ENCODE peak calls at places on chromosomes 5 and 9, in ten cellular contexts. K is GM12878; Y is HCT116; C is Panc1; G is psoas muscle; F is CD8-positive, alpha-beta T cell; W is HepG2; S is aorta; I is lung; L is pancreas. M is an unnamed sample.

GRCh38 chr9:78003730-78004129 is 27.9 kb downstream of the GNAQ start:
- ATAC-seq in I (no peak), G (no peak), S (no peak), F (no peak), L (peak; percentile 23), K (no peak), Y (no peak), C (no peak), W (no peak), M (no peak)

GRCh38 chr5:20678814-20679298 is 690.9 kb upstream of the CDH18 start:
- ATAC-seq in G (no peak), W (no peak), Y (no peak), F (no peak), S (no peak), I (no peak), K (no peak), L (peak; percentile 45), C (no peak), M (no peak)

GRCh38 chr5:1652873-1653707 is 129.3 kb upstream of the LPCAT1 start:
- ATAC-seq in S (no peak), I (no peak), Y (no peak), G (peak; percentile 66), K (peak; percentile 63), C (peak; percentile 49), L (peak; percentile 59), F (peak; percentile 37), W (peak; percentile 49), M (no peak)

GRCh38 chr5:132210944-132211343 is 16.7 kb downstream of the P4HA2 start:
- ATAC-seq in W (no peak), K (no peak), Y (no peak), G (no peak), I (no peak), L (no peak), S (no peak), F (no peak), C (no peak), M (no peak)

GRCh38 chr5:39780341-39780740 is 355.6 kb upstream of the DAB2 start:
- ATAC-seq in C (no peak), I (no peak), G (no peak), K (no peak), W (no peak), S (no peak), L (no peak), Y (no peak), F (no peak), M (no peak)

GRCh38 chr5:97388794-97389193 is 205.7 kb upstream of the RIOK2 start:
- ATAC-seq in C (peak; percentile 56), F (no peak), K (no peak), S (no peak), I (no peak), G (no peak), L (no peak), W (no peak), Y (no peak), M (no peak)

GRCh38 chr5:117623042-117623815 is 1048.6 kb upstream of the SEMA6A start:
- ATAC-seq in C (no peak), F (no peak), S (no peak), I (no peak), W (no peak), K (no peak), L (no peak), Y (no peak), G (no peak), M (peak; percentile 48)

GRCh38 chr9:93041108-93041802 is 17.2 kb upstream of the SUSD3 start:
- ATAC-seq in F (no peak), C (no peak), L (no peak), G (no peak), W (no peak), I (no peak), Y (peak; percentile 90), K (peak; percentile 48), S (no peak), M (no peak)

GRCh38 chr5:135253601-135254165 is 145.3 kb downstream of the MACROH2A1 start:
- ATAC-seq in K (no peak), I (no peak), G (peak; percentile 40), W (no peak), S (no peak), F (no peak), L (no peak), C (no peak), Y (no peak), M (no peak)

GRCh38 chr5:33921005-33921404 is 15.2 kb upstream of the RXFP3 start:
- ATAC-seq in W (peak; percentile 62), K (no peak), G (no peak), F (no peak), I (no peak), L (no peak), C (no peak), Y (no peak), S (no peak), M (no peak)

GRCh38 chr5:154486427-154486866 is 8.4 kb upstream of the HAND1 start:
- ATAC-seq in K (no peak), L (no peak), F (no peak), Y (no peak), C (no peak), G (no peak), I (no peak), S (no peak), W (no peak), M (no peak)

GRCh38 chr5:172598251-172599203 is 42.5 kb upstream of the NEURL1B start:
- ATAC-seq in C (no peak), K (no peak), S (no peak), Y (no peak), G (no peak), L (no peak), W (no peak), I (no peak), F (no peak), M (no peak)

DNA sequence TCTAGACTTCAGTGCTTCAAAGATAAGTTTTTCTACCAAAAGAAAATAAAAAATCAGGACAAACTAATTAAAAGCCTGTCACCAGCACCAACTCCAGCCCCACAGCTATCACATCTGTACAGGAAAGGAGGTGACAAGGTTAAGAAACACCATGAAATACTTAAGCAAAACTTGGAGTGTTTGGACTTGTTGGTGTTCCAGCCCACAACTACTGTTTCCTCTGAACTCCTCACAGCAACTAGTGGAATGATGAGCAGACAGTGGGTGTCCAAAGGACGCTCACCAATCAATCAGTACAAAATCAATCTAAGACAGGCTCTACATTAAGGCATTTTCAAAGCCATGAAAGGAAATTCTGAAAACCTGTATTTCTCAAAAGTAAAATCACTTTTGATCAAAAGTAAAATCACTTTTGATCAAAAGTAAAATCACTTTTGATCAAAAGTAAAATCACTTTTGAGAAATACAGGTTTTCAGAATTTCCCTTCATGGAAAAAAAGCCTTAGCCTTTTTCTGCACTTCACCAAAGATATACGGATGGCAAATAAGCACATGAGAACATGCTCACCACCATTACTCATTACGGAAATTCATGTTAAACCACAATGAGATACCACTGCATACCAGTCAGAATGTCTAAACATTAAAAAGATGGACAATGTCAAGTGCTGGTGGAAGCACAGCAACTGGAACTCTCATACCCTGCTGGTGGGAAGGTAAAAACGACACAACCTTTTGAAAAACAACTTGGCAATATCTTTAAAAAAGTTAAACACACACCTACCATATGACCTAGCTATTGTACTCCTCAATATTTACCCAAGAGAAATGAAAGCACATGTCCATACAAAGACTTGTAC is 79.7 kb downstream of the MED27 start:
- ATAC-seq in S (no peak), I (no peak), L (no peak), K (peak; percentile 75), C (no peak), F (no peak), G (no peak), Y (no peak), W (no peak), M (no peak)
- H3K27ac ChIP-seq in S (no peak overlapping the region), I (no peak overlapping the region), L (no peak overlapping the region), K (no peak overlapping the region), C (no peak overlapping the region), F (no peak overlapping the region), G (no peak overlapping the region), Y (no peak overlapping the region), W (no peak overlapping the region), M (no peak overlapping the region)

GRCh38 chr5:81420039-81420667 is 26.2 kb upstream of the ACOT12 start:
- ATAC-seq in S (no peak), W (no peak), Y (peak; percentile 92), G (no peak), F (no peak), L (peak; percentile 46), C (peak; percentile 93), K (no peak), I (no peak), M (no peak)
- H3K27ac ChIP-seq in S (no peak overlapping the region), W (no peak overlapping the region), Y (no peak overlapping the region), G (no peak overlapping the region), F (no peak overlapping the region), L (no peak overlapping the region), C (peak overlapping the region; percentile 82), K (no peak overlapping the region), I (no peak overlapping the region), M (no peak overlapping the region)

GRCh38 chr9:109448223-109448622 is 49.9 kb downstream of the PTPN3 start:
- ATAC-seq in G (no peak), I (no peak), C (no peak), Y (no peak), L (no peak), S (no peak), F (no peak), W (no peak), K (no peak), M (no peak)

GRCh38 chr9:109451311-109452025 is 46.6 kb downstream of the PTPN3 start:
- ATAC-seq in S (no peak), Y (peak; percentile 75), C (no peak), K (peak; percentile 32), I (no peak), G (peak; percentile 26), L (no peak), W (peak; percentile 90), F (no peak), M (no peak)

GRCh38 chr9:109449036-109449798 is 48.9 kb downstream of the PTPN3 start:
- ATAC-seq in G (peak; percentile 82), S (no peak), I (no peak), F (no peak), C (no peak), K (no peak), W (no peak), Y (no peak), L (no peak), M (no peak)

GRCh38 chr9:109452761-109453160 is 45.3 kb downstream of the PTPN3 start:
- ATAC-seq in S (no peak), G (peak; percentile 88), C (peak; percentile 52), W (no peak), L (no peak), I (no peak), F (no peak), Y (no peak), K (no peak), M (no peak)

DNA sequence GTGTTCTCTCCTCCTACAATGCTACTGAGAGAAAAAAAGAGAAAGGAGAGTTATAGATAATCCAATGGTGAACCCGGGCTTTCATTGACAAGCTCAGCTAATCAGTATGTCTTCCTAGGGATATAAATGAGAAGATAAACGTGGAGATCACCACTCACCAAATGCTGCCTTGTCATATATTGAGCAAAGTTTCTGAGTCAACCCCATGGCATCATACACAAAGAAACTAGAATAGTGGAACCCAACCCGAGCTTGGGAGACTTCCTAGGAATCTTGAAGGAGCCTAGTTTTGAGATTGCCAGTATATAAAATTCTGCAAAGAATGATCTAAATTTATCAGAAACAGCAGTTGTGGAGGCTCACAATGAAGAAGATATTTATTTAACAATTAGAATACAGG is 47.8 kb downstream of the PTPN3 start:
- ATAC-seq in S (no peak), G (no peak), K (no peak), F (no peak), C (no peak), I (no peak), L (no peak), Y (no peak), W (no peak), M (no peak)
- H3K27ac ChIP-seq in S (no peak overlapping the region), G (peak overlapping the region; percentile 77), K (no peak overlapping the region), F (no peak overlapping the region), C (no peak overlapping the region), I (no peak overlapping the region), L (no peak overlapping the region), Y (no peak overlapping the region), W (no peak overlapping the region), M (no peak overlapping the region)

GRCh38 chr9:16121168-16121567 is 568.3 kb downstream of the CCDC171 start:
- ATAC-seq in G (no peak), Y (no peak), C (no peak), K (no peak), I (no peak), W (no peak), F (no peak), S (no peak), L (no peak), M (no peak)
- H3K27ac ChIP-seq in G (no peak overlapping the region), Y (no peak overlapping the region), C (no peak overlapping the region), K (no peak overlapping the region), I (no peak overlapping the region), W (no peak overlapping the region), F (no peak overlapping the region), S (no peak overlapping the region), L (no peak overlapping the region), M (no peak overlapping the region)